ENCODE peak calls at places on chromosomes 11 and 22, in seven cellular contexts. S, T, P, Y, G, X and J are unnamed samples.

GRCh38 chr22:19150482-19151328 is 613 bp upstream of the GSC2 start:
- DNase-seq in S (no peak), T (no peak), P (no peak), Y (no peak), G (no peak), X (no peak), J (no peak)

GRCh38 chr11:130633466-130633865 is 185.0 kb downstream of the ADAMTS15 start:
- DNase-seq in S (no peak), T (no peak), P (no peak), Y (peak; percentile 67), G (no peak), X (peak; percentile 47), J (no peak)

GRCh38 chr22:21926728-21927127 is 25.9 kb downstream of the PPM1F start:
- DNase-seq in S (no peak), T (no peak), P (no peak), Y (no peak), G (no peak), X (no peak), J (no peak)

GRCh38 chr11:11178671-11179070 is 174.4 kb downstream of the CSNK2A3 start:
- DNase-seq in S (no peak), T (no peak), P (no peak), Y (no peak), G (no peak), X (no peak), J (no peak)

GRCh38 chr11:61056566-61056965 is 45.7 kb upstream of the CD5 start:
- DNase-seq in S (no peak), T (no peak), P (no peak), Y (no peak), G (no peak), X (no peak), J (no peak)

GRCh38 chr22:48885919-48886305 is 941.8 kb downstream of the BRD1 start:
- DNase-seq in S (no peak), T (no peak), P (no peak), Y (no peak), G (no peak), X (no peak), J (no peak)

GRCh38 chr11:30310623-30311022 is 12.3 kb upstream of the ARL14EP start:
- DNase-seq in S (no peak), T (no peak), P (peak; percentile 27), Y (no peak), G (no peak), X (no peak), J (no peak)

GRCh38 chr11:12143461-12144258 is 33.3 kb downstream of the MICAL2 start:
- DNase-seq in S (no peak), T (peak; percentile 68), P (no peak), Y (no peak), G (no peak), X (no peak), J (no peak)

GRCh38 chr11:7251836-7252682 is at the start of gene SYT9:
- DNase-seq in S (peak; percentile 54), T (peak; percentile 15), P (peak; percentile 56), Y (no peak), G (peak; percentile 86), X (no peak), J (peak; percentile 42)

GRCh38 chr11:98940913-98941312 is 79.8 kb upstream of the CNTN5 start:
- DNase-seq in S (no peak), T (no peak), P (no peak), Y (no peak), G (no peak), X (peak; percentile 65), J (no peak)

GRCh38 chr22:46628756-46629155 is 8.6 kb downstream of the GRAMD4 start:
- DNase-seq in S (no peak), T (no peak), P (no peak), Y (no peak), G (no peak), X (no peak), J (no peak)

GRCh38 chr11:100769165-100769564 is 82.1 kb downstream of the ARHGAP42 start:
- DNase-seq in S (no peak), T (no peak), P (no peak), Y (no peak), G (no peak), X (no peak), J (no peak)

GRCh38 chr11:797300-798092 is 585 bp downstream of the SLC25A22 start:
- DNase-seq in S (peak; percentile 60), T (peak; percentile 70), P (peak; percentile 95), Y (peak; percentile 84), G (peak; percentile 91), X (peak; percentile 64), J (peak; percentile 80)

GRCh38 chr11:63918576-63919171 is 1.7 kb upstream of the RCOR2 start:
- DNase-seq in S (no peak), T (peak; percentile 39), P (no peak), Y (no peak), G (no peak), X (no peak), J (no peak)

GRCh38 chr11:67040147-67040546 is 16.5 kb upstream of the RHOD start:
- DNase-seq in S (no peak), T (no peak), P (no peak), Y (no peak), G (no peak), X (no peak), J (no peak)

GRCh38 chr11:63737718-63738117 is 30.9 kb downstream of the ZFTA start:
- DNase-seq in S (no peak), T (no peak), P (no peak), Y (no peak), G (no peak), X (no peak), J (no peak)

GRCh38 chr22:36386900-36387663 is 685 bp downstream of the MYH9 start:
- DNase-seq in S (peak; percentile 81), T (no peak), P (peak; percentile 64), Y (no peak), G (no peak), X (peak; percentile 45), J (peak; percentile 30)

GRCh38 chr22:42273855-42274451 is 3.5 kb upstream of the TCF20 start:
- DNase-seq in S (no peak), T (no peak), P (no peak), Y (no peak), G (no peak), X (no peak), J (no peak)

GRCh38 chr11:131998020-131998419 is 627.6 kb downstream of the NTM start:
- DNase-seq in S (no peak), T (no peak), P (no peak), Y (no peak), G (no peak), X (no peak), J (no peak)

GRCh38 chr11:72750556-72751292 is 1.5 kb downstream of the ARAP1 start:
- DNase-seq in S (no peak), T (no peak), P (no peak), Y (no peak), G (no peak), X (no peak), J (no peak)

GRCh38 chr11:65576867-65577755 is 1.3 kb downstream of the EHBP1L1 start:
- DNase-seq in S (peak; percentile 78), T (peak; percentile 59), P (no peak), Y (peak; percentile 43), G (no peak), X (peak; percentile 88), J (peak; percentile 52)

GRCh38 chr11:120457996-120458395 is 53.6 kb upstream of the GRIK4 start:
- DNase-seq in S (no peak), T (no peak), P (no peak), Y (no peak), G (no peak), X (no peak), J (no peak)

GRCh38 chr11:60924110-60924905 is at the start of gene TMEM132A:
- DNase-seq in S (peak; percentile 82), T (peak; percentile 59), P (peak; percentile 83), Y (peak; percentile 68), G (no peak), X (peak; percentile 72), J (peak; percentile 61)

GRCh38 chr11:59545179-59546020 is 34.1 kb downstream of the OR4D9 start:
- DNase-seq in S (no peak), T (peak; percentile 39), P (no peak), Y (peak; percentile 44), G (no peak), X (peak; percentile 93), J (peak; percentile 23)

GRCh38 chr11:117375960-117376359 is 48.3 kb downstream of the CEP164 start:
- DNase-seq in S (no peak), T (no peak), P (no peak), Y (no peak), G (no peak), X (no peak), J (no peak)

GRCh38 chr22:17786435-17787158 is 12.3 kb upstream of the BID start:
- DNase-seq in S (peak; percentile 57), T (peak; percentile 23), P (no peak), Y (no peak), G (no peak), X (peak; percentile 76), J (peak; percentile 60)
- TF ChIP-seq CTCF in S (no peak), T (no peak), P (no peak), Y (no peak), G (no peak), X (no peak), J (no peak)

DNA sequence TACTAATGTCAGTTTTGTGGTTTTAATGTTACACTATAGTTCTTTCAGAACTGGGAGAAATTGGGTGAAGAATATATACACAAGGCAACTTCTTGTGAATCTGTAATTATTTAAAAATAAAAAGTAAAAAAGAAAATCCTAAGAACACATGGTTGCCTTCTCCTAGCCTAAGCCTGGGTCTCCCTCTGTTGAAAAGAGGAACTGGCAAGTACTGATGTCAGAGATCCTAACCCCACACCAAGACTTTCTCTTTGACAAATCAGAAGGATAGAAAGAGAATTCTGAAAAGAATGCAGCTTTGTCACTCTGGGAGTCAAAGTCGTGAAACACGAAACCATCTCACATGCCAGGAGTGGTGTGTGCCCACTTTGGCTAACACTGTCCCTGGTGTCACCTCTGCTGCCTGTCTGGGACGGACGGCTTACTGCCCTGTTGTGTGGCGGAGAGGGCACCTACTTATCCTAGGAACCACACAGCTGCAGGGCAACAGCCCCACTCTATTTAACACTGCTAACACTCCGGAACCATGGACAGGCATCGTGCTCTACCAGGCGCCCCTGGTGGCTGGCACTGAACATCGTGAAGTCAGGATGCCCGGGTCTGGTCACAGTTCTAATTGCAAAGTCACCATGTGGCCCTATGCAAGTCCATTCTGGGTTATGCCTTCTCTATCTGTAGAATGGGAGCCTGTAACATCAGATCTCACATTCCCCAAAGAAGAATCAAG is 108.8 kb upstream of the CD82 start:
- DNase-seq in S (no peak), T (no peak), P (no peak), Y (no peak), G (no peak), X (no peak), J (no peak)
- TF ChIP-seq CTCF in S (no peak), T (peak; percentile 20), P (peak; percentile 20), Y (peak; percentile 16), G (peak; percentile 13), X (no peak), J (peak; percentile 28)

GRCh38 chr11:76698321-76699043 is 27.9 kb upstream of the LRRC32 start:
- DNase-seq in S (no peak), T (no peak), P (no peak), Y (no peak), G (no peak), X (no peak), J (no peak)
- TF ChIP-seq CTCF in S (no peak), T (no peak), P (peak; percentile 51), Y (peak; percentile 18), G (peak; percentile 31), X (peak; percentile 27), J (peak; percentile 19)

DNA sequence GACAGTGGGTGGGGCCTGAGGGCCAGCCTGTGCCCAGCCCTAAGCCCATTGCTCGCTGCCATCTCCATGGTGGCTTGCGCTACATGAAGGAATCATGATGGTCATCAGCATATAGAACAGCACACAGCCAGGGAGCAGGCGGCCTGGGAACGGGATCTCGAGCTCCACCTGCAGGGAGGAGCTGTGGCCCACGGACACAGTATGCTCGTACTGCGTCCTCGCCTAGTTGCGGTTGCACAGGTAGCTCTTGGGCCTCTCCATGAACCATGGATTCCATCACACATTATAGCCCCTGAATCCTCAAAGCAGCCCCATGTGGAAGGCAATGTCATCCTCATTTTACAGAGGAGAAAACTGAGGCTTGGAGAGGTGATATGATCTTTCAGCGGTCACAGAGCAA is 15.1 kb downstream of the SEC14L4 start:
- DNase-seq in S (no peak), T (no peak), P (no peak), Y (no peak), G (no peak), X (no peak), J (no peak)
- TF ChIP-seq CTCF in S (no peak), T (peak; percentile 7), P (peak; percentile 36), Y (peak; percentile 19), G (no peak), X (no peak), J (no peak)